ENCODE peak calls at places on chromosomes 5 and 9, in ten cellular contexts. D is ovary, K is left ventricle myocardium inferior, G is Calu3, E is A673, Y is cardiac muscle cell, V is transverse colon, Z is BJ, Q is WTC11, N is omental fat pad. T is an unnamed sample.

GRCh38 chr5:178791976-178792375 is 61.5 kb upstream of the ZNF354A start:
- DNase-seq in D (no peak), K (no peak), G (no peak), E (no peak), Y (no peak), V (no peak), Z (no peak), Q (no peak), N (no peak), T (no peak)

GRCh38 chr5:97046270-97046982 is 96.0 kb downstream of the LIX1 start:
- DNase-seq in D (no peak), K (no peak), G (no peak), E (no peak), Y (peak; percentile 38), V (no peak), Z (no peak), Q (no peak), N (no peak), T (no peak)

GRCh38 chr9:132042324-132042723 is 37.3 kb downstream of the MED27 start:
- DNase-seq in D (no peak), K (no peak), G (no peak), E (peak; percentile 14), Y (peak; percentile 88), V (no peak), Z (peak; percentile 93), Q (no peak), N (no peak), T (no peak)

GRCh38 chr5:177357459-177358332 is at the start of gene RGS14:
- DNase-seq in D (no peak), K (peak; percentile 29), G (no peak), E (peak; percentile 18), Y (peak; percentile 65), V (peak; percentile 68), Z (no peak), Q (no peak), N (no peak), T (no peak)

GRCh38 chr5:1759378-1759970 is 40.2 kb downstream of the MRPL36 start:
- DNase-seq in D (peak; percentile 2), K (no peak), G (no peak), E (no peak), Y (no peak), V (no peak), Z (no peak), Q (no peak), N (no peak), T (no peak)

GRCh38 chr9:98555851-98556465 is 152.8 kb downstream of the GABBR2 start:
- DNase-seq in D (no peak), K (no peak), G (no peak), E (no peak), Y (no peak), V (no peak), Z (no peak), Q (no peak), N (no peak), T (no peak)

GRCh38 chr5:111076076-111076475 is 4.6 kb downstream of the TSLP start:
- DNase-seq in D (no peak), K (no peak), G (no peak), E (no peak), Y (peak; percentile 42), V (no peak), Z (no peak), Q (no peak), N (no peak), T (no peak)

GRCh38 chr9:18739127-18739526 is 265.2 kb downstream of the ADAMTSL1 start:
- DNase-seq in D (no peak), K (no peak), G (no peak), E (no peak), Y (no peak), V (no peak), Z (no peak), Q (no peak), N (no peak), T (no peak)

GRCh38 chr5:72108200-72109050 is 1.1 kb downstream of the MAP1B start:
- DNase-seq in D (peak; percentile 75), K (peak; percentile 87), G (peak; percentile 64), E (peak; percentile 85), Y (peak; percentile 78), V (peak; percentile 36), Z (no peak), Q (peak; percentile 85), N (no peak), T (peak; percentile 56)

GRCh38 chr5:1464511-1464910 is 19.3 kb upstream of the SLC6A3 start:
- DNase-seq in D (no peak), K (no peak), G (no peak), E (no peak), Y (no peak), V (no peak), Z (no peak), Q (no peak), N (no peak), T (no peak)

GRCh38 chr5:95985249-95985648 is 23.6 kb upstream of the ELL2 start:
- DNase-seq in D (no peak), K (no peak), G (no peak), E (no peak), Y (no peak), V (no peak), Z (no peak), Q (no peak), N (no peak), T (no peak)

GRCh38 chr9:137372693-137373610 is 50.0 kb downstream of the EXD3 start:
- DNase-seq in D (peak; percentile 15), K (no peak), G (no peak), E (no peak), Y (no peak), V (no peak), Z (no peak), Q (peak; percentile 11), N (no peak), T (no peak)

GRCh38 chr5:16659536-16659935 is 42.7 kb upstream of the RETREG1 start:
- DNase-seq in D (no peak), K (no peak), G (no peak), E (no peak), Y (peak; percentile 24), V (no peak), Z (no peak), Q (no peak), N (no peak), T (no peak)

GRCh38 chr5:137310051-137310730 is 188.9 kb downstream of the SPOCK1 start:
- DNase-seq in D (no peak), K (no peak), G (peak; percentile 22), E (peak; percentile 48), Y (peak; percentile 91), V (no peak), Z (peak; percentile 87), Q (no peak), N (no peak), T (no peak)

GRCh38 chr9:21747171-21747570 is 55.3 kb upstream of the MTAP start:
- DNase-seq in D (no peak), K (no peak), G (no peak), E (peak; percentile 59), Y (peak; percentile 92), V (no peak), Z (no peak), Q (no peak), N (no peak), T (no peak)

GRCh38 chr5:118701796-118702195 is 286.6 kb downstream of the DTWD2 start:
- DNase-seq in D (no peak), K (no peak), G (no peak), E (no peak), Y (no peak), V (no peak), Z (no peak), Q (no peak), N (no peak), T (no peak)

DNA sequence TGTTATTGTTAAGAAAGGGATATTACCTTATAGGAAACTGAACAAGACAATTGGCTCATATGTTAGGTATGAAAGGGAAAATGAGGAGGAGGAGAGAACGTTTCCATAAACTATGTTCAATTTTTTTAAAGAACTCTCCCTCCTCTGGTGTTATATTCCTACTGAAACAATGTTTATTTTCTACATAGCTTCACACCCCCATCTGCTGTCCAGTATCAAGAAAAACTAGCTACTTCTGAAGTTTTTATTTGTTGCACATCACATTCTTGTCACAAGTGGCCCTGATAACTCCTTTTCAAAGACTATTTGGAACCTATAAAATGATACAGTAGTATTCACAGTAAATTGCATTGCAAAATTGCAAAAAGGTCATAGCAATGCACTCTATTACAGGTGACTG is 223.4 kb upstream of the FAM174A start:
- DNase-seq in D (no peak), K (no peak), G (no peak), E (no peak), Y (no peak), V (no peak), Z (no peak), Q (no peak), N (no peak), T (no peak)
- TF ChIP-seq CTCF in D (no peak), K (no peak), G (peak; percentile 16), E (no peak), Y (no peak), V (no peak), Z (no peak), Q (no peak), N (no peak), T (no peak)

DNA sequence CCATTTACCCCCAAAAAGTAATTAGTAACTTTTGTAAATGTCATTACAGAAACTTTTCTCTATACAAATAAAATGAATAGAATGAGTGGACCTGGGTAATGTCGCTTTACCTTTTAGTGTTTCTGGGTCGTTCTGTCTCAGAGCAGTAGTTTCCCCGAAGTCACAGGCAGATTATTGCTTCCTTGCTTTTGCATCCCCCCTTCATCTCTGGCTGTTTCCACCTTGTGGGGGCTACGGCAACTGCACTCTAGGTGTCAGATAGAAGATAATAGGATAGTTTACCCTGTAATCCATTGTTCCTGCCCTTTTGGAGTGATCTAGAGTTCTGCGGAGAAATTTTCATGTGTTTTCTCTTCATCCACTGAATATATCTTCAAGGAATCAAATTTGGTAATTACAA is 68.7 kb downstream of the PRR16 start:
- DNase-seq in D (no peak), K (no peak), G (peak; percentile 10), E (peak; percentile 5), Y (no peak), V (no peak), Z (no peak), Q (peak; percentile 70), N (no peak), T (no peak)
- TF ChIP-seq CTCF in D (no peak), K (no peak), G (no peak), E (no peak), Y (peak; percentile 4), V (no peak), Z (no peak), Q (peak; percentile 55), N (no peak), T (peak; percentile 58)

DNA sequence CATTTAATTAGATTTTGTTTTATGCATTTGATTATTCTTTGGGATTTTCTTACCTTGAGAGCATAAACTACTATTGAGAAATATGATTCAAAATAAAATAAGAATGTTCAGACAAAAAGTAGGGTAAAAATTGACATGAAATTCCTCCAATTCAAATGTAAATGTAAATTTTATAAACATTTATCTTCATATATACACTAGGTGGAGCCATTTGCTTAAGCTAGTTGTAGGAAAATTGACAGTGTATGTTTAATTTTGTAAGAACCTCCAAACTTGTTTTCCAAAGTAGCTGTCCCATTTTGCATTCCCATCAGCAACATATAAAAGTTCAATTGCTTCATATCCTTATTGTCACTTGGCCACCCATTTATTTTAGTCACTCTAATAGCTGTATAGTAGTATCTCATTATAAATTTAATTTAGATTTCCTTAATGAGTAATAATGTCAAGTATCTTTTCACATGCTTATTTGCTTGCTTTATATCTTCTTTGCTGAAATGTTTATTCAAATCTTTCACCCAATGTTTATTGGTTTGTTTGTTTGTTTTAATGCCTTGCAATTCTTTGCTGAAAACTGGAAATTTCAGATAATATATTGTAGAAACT is 37.6 kb upstream of the SLCO6A1 start:
- DNase-seq in D (no peak), K (no peak), G (no peak), E (peak; percentile 42), Y (peak; percentile 32), V (no peak), Z (peak; percentile 9), Q (no peak), N (no peak), T (no peak)
- TF ChIP-seq CTCF in D (no peak), K (peak; percentile 51), G (peak; percentile 39), E (peak; percentile 63), Y (peak; percentile 40), V (no peak), Z (peak; percentile 33), Q (no peak), N (no peak), T (peak; percentile 54)

GRCh38 chr5:124738751-124739559 is 7.5 kb downstream of the ZNF608 start:
- DNase-seq in D (no peak), K (no peak), G (no peak), E (peak; percentile 71), Y (no peak), V (no peak), Z (no peak), Q (no peak), N (no peak), T (no peak)
- TF ChIP-seq CTCF in D (no peak), K (no peak), G (peak; percentile 25), E (peak; percentile 10), Y (no peak), V (no peak), Z (no peak), Q (no peak), N (no peak), T (peak; percentile 60)